ENCODE peak calls at places on chromosome 20, in six cellular contexts. H is stomach; O is ovary; M is transverse colon; C is left lung; R is CD4-positive, alpha-beta T cell. Q is an unnamed sample.
A peak's percentile ranks its signal among the peaks of the same experiment; 100 is the strongest.

GRCh38 chr20:297098-297924 is at the start of gene ZCCHC3:
- DNase-seq in H (peak; percentile 83), O (peak; percentile 93), M (peak; percentile 86), C (peak; percentile 91), R (peak; percentile 82), Q (peak; percentile 39)

GRCh38 chr20:50286174-50286511 is 95.5 kb downstream of the CEBPB start:
- DNase-seq in H (no peak), O (no peak), M (no peak), C (no peak), R (no peak), Q (no peak)

GRCh38 chr20:53070714-53071392 is 98.7 kb downstream of the TSHZ2 start:
- DNase-seq in H (no peak), O (no peak), M (no peak), C (no peak), R (no peak), Q (no peak)

GRCh38 chr20:1469925-1470571 is 3.4 kb upstream of the NSFL1C start:
- DNase-seq in H (peak; percentile 88), O (peak; percentile 27), M (peak; percentile 87), C (peak; percentile 84), R (no peak), Q (no peak)

GRCh38 chr20:878511-879307 is 37.4 kb downstream of the ANGPT4 start:
- DNase-seq in H (no peak), O (no peak), M (no peak), C (no peak), R (no peak), Q (no peak)

GRCh38 chr20:43752561-43753301 is 25.9 kb upstream of the GTSF1L start:
- DNase-seq in H (peak; percentile 39), O (no peak), M (peak; percentile 62), C (peak; percentile 63), R (no peak), Q (peak; percentile 14)

GRCh38 chr20:9246731-9247130 is 177.8 kb downstream of the PLCB4 start:
- DNase-seq in H (no peak), O (no peak), M (no peak), C (no peak), R (no peak), Q (no peak)

GRCh38 chr20:36214684-36215256 is 21.5 kb upstream of the AAR2 start:
- DNase-seq in H (no peak), O (no peak), M (no peak), C (no peak), R (no peak), Q (no peak)

GRCh38 chr20:54256202-54256601 is 48.3 kb downstream of the PFDN4 start:
- DNase-seq in H (no peak), O (no peak), M (no peak), C (no peak), R (no peak), Q (no peak)

GRCh38 chr20:16581241-16581640 is 8.0 kb upstream of the KIF16B start:
- DNase-seq in H (no peak), O (no peak), M (no peak), C (no peak), R (no peak), Q (no peak)

GRCh38 chr20:11844691-11845090 is 73.0 kb upstream of the BTBD3 start:
- DNase-seq in H (no peak), O (no peak), M (no peak), C (no peak), R (no peak), Q (no peak)

GRCh38 chr20:22339091-22339881 is 245.1 kb downstream of the FOXA2 start:
- DNase-seq in H (no peak), O (no peak), M (peak; percentile 45), C (no peak), R (no peak), Q (no peak)

GRCh38 chr20:58772786-58773185 is 77.9 kb downstream of the GNAS-AS1 start:
- DNase-seq in H (no peak), O (no peak), M (no peak), C (no peak), R (no peak), Q (no peak)

GRCh38 chr20:15942130-15942529 is 631.1 kb downstream of the KIF16B start:
- DNase-seq in H (no peak), O (no peak), M (no peak), C (no peak), R (no peak), Q (no peak)

GRCh38 chr20:60132162-60132826 is 174.1 kb downstream of the CDH26 start:
- DNase-seq in H (no peak), O (no peak), M (no peak), C (no peak), R (no peak), Q (no peak)

GRCh38 chr20:59933296-59933848 is at the start of gene SYCP2:
- DNase-seq in H (peak; percentile 61), O (peak; percentile 39), M (peak; percentile 28), C (peak; percentile 47), R (peak; percentile 66), Q (peak; percentile 68)

GRCh38 chr20:2701671-2702081 is 9.1 kb downstream of the EBF4 start:
- DNase-seq in H (no peak), O (no peak), M (no peak), C (no peak), R (no peak), Q (no peak)

GRCh38 chr20:57773059-57773815 is 63.4 kb upstream of the PMEPA1 start:
- DNase-seq in H (no peak), O (no peak), M (no peak), C (no peak), R (no peak), Q (no peak)

GRCh38 chr20:13277663-13278295 is 56.7 kb downstream of the ISM1 start:
- DNase-seq in H (no peak), O (no peak), M (no peak), C (no peak), R (no peak), Q (no peak)

GRCh38 chr20:62063981-62064787 is 1.5 kb downstream of the TAF4 start:
- DNase-seq in H (peak; percentile 72), O (no peak), M (peak; percentile 59), C (no peak), R (no peak), Q (no peak)

GRCh38 chr20:35643045-35643444 is 21.7 kb downstream of the CPNE1 start:
- DNase-seq in H (no peak), O (no peak), M (no peak), C (no peak), R (no peak), Q (no peak)

GRCh38 chr20:62370807-62371587 is 3.9 kb upstream of the LAMA5 start:
- DNase-seq in H (peak; percentile 49), O (no peak), M (no peak), C (no peak), R (no peak), Q (no peak)

GRCh38 chr20:12906401-12906800 is 102.4 kb upstream of the SPTLC3 start:
- DNase-seq in H (no peak), O (no peak), M (no peak), C (no peak), R (no peak), Q (no peak)

GRCh38 chr20:54577637-54578036 is 102.2 kb downstream of the DOK5 start:
- DNase-seq in H (no peak), O (no peak), M (no peak), C (no peak), R (no peak), Q (no peak)

GRCh38 chr20:51456511-51457280 is 85.8 kb downstream of the NFATC2 start:
- DNase-seq in H (peak; percentile 98), O (peak; percentile 97), M (peak; percentile 89), C (peak; percentile 92), R (no peak), Q (peak; percentile 70)
- H3K27ac ChIP-seq in H (peak overlapping the region; percentile 80), O (peak overlapping the region; percentile 46), M (peak overlapping the region; percentile 80), C (peak overlapping the region; percentile 59), R (peak overlapping the region; percentile 2), Q (peak overlapping the region; percentile 42)

DNA sequence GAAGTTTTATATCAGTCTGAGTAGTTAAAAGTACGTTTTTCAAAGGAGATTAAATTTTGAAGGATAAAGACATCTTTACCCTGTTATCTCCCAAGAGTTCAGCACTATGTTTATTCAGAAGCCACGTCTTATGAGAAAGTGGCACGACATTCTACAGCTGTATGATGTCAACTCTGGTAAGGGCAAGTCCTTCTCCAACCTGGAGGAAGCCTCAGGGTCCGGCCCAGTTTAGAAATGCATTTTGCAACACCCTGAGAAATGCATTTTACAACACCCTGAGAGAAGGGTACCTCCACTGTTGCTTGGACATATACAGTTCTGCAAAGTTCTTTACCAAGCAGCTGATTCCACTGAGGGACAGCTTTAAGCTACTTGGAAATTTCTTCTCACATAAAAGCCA is 17.6 kb downstream of the NAPB start:
- DNase-seq in H (no peak), O (no peak), M (no peak), C (no peak), R (no peak), Q (no peak)
- H3K27ac ChIP-seq in H (no peak overlapping the region), O (no peak overlapping the region), M (no peak overlapping the region), C (peak overlapping the region; percentile 33), R (no peak overlapping the region), Q (no peak overlapping the region)

GRCh38 chr20:21303872-21304586 is 898 bp downstream of the XRN2 start:
- DNase-seq in H (no peak), O (no peak), M (no peak), C (no peak), R (no peak), Q (no peak)

GRCh38 chr20:21302645-21303060 is 478 bp upstream of the XRN2 start:
- DNase-seq in H (no peak), O (no peak), M (no peak), C (no peak), R (no peak), Q (no peak)

GRCh38 chr20:21303061-21303871 is at the start of gene XRN2:
- DNase-seq in H (peak; percentile 96), O (peak; percentile 94), M (peak; percentile 97), C (peak; percentile 96), R (peak; percentile 93), Q (peak; percentile 72)

GRCh38 chr20:21301940-21302644 is 1.0 kb upstream of the XRN2 start:
- DNase-seq in H (no peak), O (no peak), M (no peak), C (no peak), R (no peak), Q (no peak)
- H3K27ac ChIP-seq in H (peak overlapping the region; percentile 98), O (no peak overlapping the region), M (peak overlapping the region; percentile 98), C (peak overlapping the region; percentile 98), R (no peak overlapping the region), Q (peak overlapping the region; percentile 90)

GRCh38 chr20:37544386-37544785 is 16.7 kb upstream of the BLCAP start:
- DNase-seq in H (no peak), O (no peak), M (no peak), C (no peak), R (no peak), Q (no peak)
- H3K27ac ChIP-seq in H (no peak overlapping the region), O (no peak overlapping the region), M (no peak overlapping the region), C (no peak overlapping the region), R (no peak overlapping the region), Q (no peak overlapping the region)

DNA sequence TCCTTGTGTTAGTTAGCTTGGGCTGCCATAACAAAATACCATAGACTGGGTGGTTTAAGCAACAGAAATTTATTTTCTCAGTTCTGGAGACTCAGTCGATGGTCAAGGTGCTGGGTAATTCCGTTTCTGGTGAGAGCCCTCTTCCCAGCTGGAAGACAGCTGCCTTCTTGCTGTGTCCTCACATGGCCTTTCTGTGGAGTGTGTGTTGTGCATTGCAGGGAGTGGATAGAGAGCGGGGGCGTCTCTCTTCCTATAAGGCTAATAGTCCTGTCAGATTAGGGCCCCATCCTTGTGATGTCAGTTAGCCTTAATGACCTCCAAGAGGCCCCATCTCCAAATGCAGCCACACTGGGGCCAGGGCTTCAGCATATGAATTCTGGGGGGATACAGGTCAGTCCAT is 19.2 kb downstream of the CHMP4B start:
- DNase-seq in H (no peak), O (no peak), M (peak; percentile 7), C (no peak), R (no peak), Q (no peak)
- H3K27ac ChIP-seq in H (peak overlapping the region; percentile 65), O (no peak overlapping the region), M (peak overlapping the region; percentile 77), C (no peak overlapping the region), R (no peak overlapping the region), Q (no peak overlapping the region)

Q was measured in substantia nigra.